ENCODE peak calls at places on chromosomes 4 and X, in nine cellular contexts. Y is G401; D is NCI-H2081; P is HS-5; Q is AG09319; Z is activated CD4-positive, alpha-beta T cell treated with anti-CD3 and anti-CD28 coated beads for 1 hour; M is amygdala; C is mesothelial cell of epicardium; L is ovary. G is an unnamed sample.

GRCh38 chrX:98203800-98204199 is 1320.1 kb downstream of the RPA4 start:
- DNase-seq in Y (no peak), D (no peak), P (no peak), Q (no peak), Z (no peak), M (no peak), C (no peak), L (no peak), G (no peak)

GRCh38 chr4:180909279-180909678 is 1333.9 kb upstream of the TENM3 start:
- DNase-seq in Y (no peak), D (no peak), P (no peak), Q (no peak), Z (no peak), M (no peak), C (no peak), L (no peak), G (no peak)

GRCh38 chr4:156293657-156294297 is 340.1 kb upstream of the CTSO start:
- DNase-seq in Y (no peak), D (no peak), P (peak; percentile 77), Q (no peak), Z (no peak), M (no peak), C (no peak), L (no peak), G (no peak)

GRCh38 chr4:157739237-157739636 is 433.6 kb downstream of the GASK1B start:
- DNase-seq in Y (no peak), D (no peak), P (peak; percentile 47), Q (no peak), Z (no peak), M (no peak), C (no peak), L (no peak), G (no peak)

GRCh38 chr4:177566691-177567090 is 124.5 kb upstream of the AGA start:
- DNase-seq in Y (no peak), D (no peak), P (no peak), Q (no peak), Z (no peak), M (no peak), C (no peak), L (no peak), G (no peak)

GRCh38 chr4:102439835-102440234 is 61.3 kb upstream of the NFKB1 start:
- DNase-seq in Y (no peak), D (no peak), P (no peak), Q (peak; percentile 59), Z (no peak), M (no peak), C (no peak), L (no peak), G (peak; percentile 19)

GRCh38 chr4:150126880-150127236 is 48.6 kb downstream of the DCLK2 start:
- DNase-seq in Y (no peak), D (no peak), P (peak; percentile 71), Q (no peak), Z (no peak), M (no peak), C (no peak), L (no peak), G (no peak)

GRCh38 chrX:53374923-53375322 is 47.5 kb downstream of the SMC1A start:
- DNase-seq in Y (no peak), D (no peak), P (no peak), Q (no peak), Z (no peak), M (no peak), C (no peak), L (no peak), G (no peak)

GRCh38 chr4:23323436-23323835 is 566.4 kb downstream of the PPARGC1A start:
- DNase-seq in Y (no peak), D (no peak), P (no peak), Q (no peak), Z (no peak), M (no peak), C (no peak), L (no peak), G (no peak)

G was measured in Ammon's horn.